ENCODE peak calls at places on chromosomes 3 and 15, in eight cellular contexts. N, U, Z, D, V, L, I and F are unnamed samples.

GRCh38 chr3:146177072-146177936 is 16.3 kb upstream of the PLOD2 start:
- DNase-seq in D (no peak), I (no peak), L (peak; percentile 64), V (no peak), Z (no peak), U (no peak), N (no peak), F (no peak)

GRCh38 chr3:37072892-37073291 is 79.6 kb downstream of the MLH1 start:
- DNase-seq in V (peak; percentile 90), Z (peak; percentile 89), U (no peak), N (no peak), I (peak; percentile 88), D (peak; percentile 84), L (peak; percentile 34), F (peak; percentile 24)

GRCh38 chr3:112894258-112894657 is 47.6 kb upstream of the CD200R1L start:
- DNase-seq in U (no peak), D (peak; percentile 18), V (peak; percentile 11), Z (peak; percentile 18), N (no peak), I (peak; percentile 22), L (peak; percentile 65), F (no peak)

GRCh38 chr15:23395030-23395692 is 40.6 kb downstream of the GOLGA8S start:
- DNase-seq in L (no peak), U (no peak), I (no peak), Z (peak; percentile 1), N (no peak), D (no peak), V (no peak), F (no peak)

GRCh38 chr3:89380006-89380405 is 272.6 kb downstream of the EPHA3 start:
- DNase-seq in Z (peak; percentile 19), U (no peak), I (peak; percentile 12), N (no peak), V (peak; percentile 75), D (peak; percentile 47), L (peak; percentile 88), F (no peak)

GRCh38 chr3:174333640-174334039 is 525.5 kb upstream of the NAALADL2 start:
- DNase-seq in D (no peak), U (no peak), N (no peak), I (no peak), Z (no peak), L (peak; percentile 16), V (no peak), F (no peak)

GRCh38 chr15:101501703-101502373 is 12.3 kb upstream of the PCSK6 start:
- DNase-seq in L (no peak), I (no peak), D (peak; percentile 28), N (peak; percentile 64), U (peak; percentile 57), V (peak; percentile 34), Z (peak; percentile 36), F (peak; percentile 68)

GRCh38 chr3:52606373-52607085 is 70.1 kb downstream of the UQCC5 start:
- DNase-seq in Z (peak; percentile 57), I (peak; percentile 31), U (no peak), V (peak; percentile 12), L (peak; percentile 95), D (peak; percentile 14), N (no peak), F (peak; percentile 55)

GRCh38 chr3:120416868-120417267 is 33.9 kb downstream of the FSTL1 start:
- DNase-seq in V (no peak), L (no peak), I (no peak), N (no peak), U (no peak), Z (no peak), D (no peak), F (no peak)

GRCh38 chr3:185687479-185687878 is 101.4 kb downstream of the SENP2 start:
- DNase-seq in U (no peak), L (peak; percentile 33), D (no peak), Z (peak; percentile 40), N (no peak), I (peak; percentile 48), V (peak; percentile 70), F (peak; percentile 25)

GRCh38 chr3:13022348-13023250 is 50.6 kb downstream of the IQSEC1 start:
- DNase-seq in V (peak; percentile 82), D (peak; percentile 80), N (peak; percentile 73), U (no peak), Z (peak; percentile 73), L (no peak), I (peak; percentile 90), F (peak; percentile 81)

GRCh38 chr3:163916596-163917560 is 1161.4 kb downstream of the SI start:
- DNase-seq in I (no peak), N (no peak), L (no peak), U (peak; percentile 20), V (no peak), Z (no peak), D (no peak), F (peak; percentile 57)

GRCh38 chr3:109023656-109024254 is 70.1 kb upstream of the GUCA1C start:
- DNase-seq in I (peak; percentile 60), L (peak; percentile 42), N (peak; percentile 39), Z (peak; percentile 41), D (peak; percentile 39), V (peak; percentile 55), U (peak; percentile 44), F (peak; percentile 49)

GRCh38 chr3:141797167-141797773 is 34.1 kb downstream of the GRK7 start:
- DNase-seq in L (no peak), Z (peak; percentile 47), V (peak; percentile 69), D (peak; percentile 25), I (peak; percentile 45), N (peak; percentile 70), U (peak; percentile 76), F (no peak)

GRCh38 chr3:22980346-22980745 is 222.8 kb upstream of the UBE2E2 start:
- DNase-seq in D (peak; percentile 73), N (no peak), I (peak; percentile 77), V (peak; percentile 28), L (peak; percentile 62), Z (peak; percentile 14), U (no peak), F (no peak)

GRCh38 chr15:89231832-89232231 is 10.5 kb upstream of the RLBP1 start:
- DNase-seq in D (no peak), L (no peak), V (no peak), I (no peak), Z (no peak), N (no peak), U (no peak), F (no peak)

DNA sequence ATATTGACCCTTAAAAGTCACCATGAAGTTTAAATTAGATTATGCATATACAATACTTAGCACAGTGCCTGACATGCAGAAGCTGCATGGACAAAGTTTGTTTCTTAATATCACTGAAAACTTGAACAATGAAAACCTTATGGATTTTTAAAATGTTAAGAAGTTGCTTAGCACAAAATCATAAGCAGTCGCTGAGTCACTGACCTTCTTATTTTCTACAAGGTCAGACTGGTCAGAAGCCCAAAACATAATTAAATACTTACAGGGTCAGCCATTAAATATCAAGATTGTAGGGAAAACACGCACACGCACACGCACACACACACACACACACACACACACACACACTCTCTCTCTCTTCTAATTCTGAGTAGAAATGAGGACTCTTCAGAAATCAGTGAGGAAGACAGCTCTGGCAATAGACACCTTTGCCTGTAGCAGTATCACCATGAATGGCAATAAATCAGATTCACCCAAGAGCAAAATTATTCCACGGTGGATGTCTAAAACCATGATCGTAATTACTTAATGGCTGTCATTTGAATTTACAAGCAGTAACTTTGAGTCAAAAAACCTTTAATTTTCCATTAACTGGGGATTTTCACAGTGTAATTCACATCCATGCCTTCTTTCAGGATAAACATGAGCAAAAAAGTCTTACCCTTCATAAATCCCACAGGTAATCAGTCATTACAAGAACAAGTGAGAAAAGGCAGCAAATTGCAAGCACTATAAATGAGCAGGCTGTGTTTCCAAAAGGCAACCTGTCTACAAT is 147.5 kb downstream of the OSBPL10 start:
- DNase-seq in L (no peak), U (no peak), D (no peak), V (peak; percentile 44), N (no peak), Z (peak; percentile 21), I (peak; percentile 30), F (no peak)
- TF ChIP-seq CTCF in L (no peak), U (no peak), D (no peak), V (no peak), N (no peak), Z (no peak), I (no peak), F (no peak)

DNA sequence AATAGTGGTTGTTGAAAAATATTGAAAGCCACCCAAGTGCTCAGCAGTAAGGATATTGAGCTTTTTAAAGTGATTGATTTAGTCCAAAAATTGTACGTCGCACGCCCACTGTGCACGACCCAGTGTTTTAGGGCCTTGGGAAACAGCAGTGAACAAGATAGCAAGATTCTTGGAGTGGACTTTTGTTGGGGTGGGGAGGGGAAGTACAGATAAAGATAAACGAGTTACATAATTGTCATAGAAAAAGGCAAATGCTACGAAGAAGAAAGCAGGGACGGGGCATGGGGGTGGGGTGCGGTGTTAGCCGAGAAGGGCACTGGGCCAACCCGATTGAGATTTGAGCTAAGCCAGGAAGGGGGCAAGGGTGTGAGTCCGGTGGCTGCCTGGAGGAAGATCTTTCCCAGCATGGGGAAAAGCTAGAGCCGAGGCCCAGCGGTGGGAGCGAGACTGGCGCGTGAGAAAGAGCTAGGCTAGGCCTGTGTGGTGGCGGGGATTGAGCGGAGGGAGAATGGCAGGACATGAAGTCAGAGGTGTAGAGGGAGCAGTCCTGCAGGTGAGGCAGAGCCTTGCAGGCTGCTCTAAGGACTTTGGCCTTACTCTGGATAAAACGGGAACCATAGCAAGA is 454 bp downstream of the HTD2 start:
- DNase-seq in D (peak; percentile 18), L (peak; percentile 47), Z (peak; percentile 41), V (peak; percentile 52), U (peak; percentile 43), N (peak; percentile 40), I (no peak), F (peak; percentile 26)
- TF ChIP-seq CTCF in D (peak; percentile 32), L (peak; percentile 42), Z (peak; percentile 9), V (peak; percentile 12), U (no peak), N (no peak), I (peak; percentile 34), F (no peak)

GRCh38 chr3:45012577-45012976 is 13.5 kb upstream of the CLEC3B start:
- DNase-seq in U (no peak), N (no peak), V (no peak), L (no peak), D (no peak), I (no peak), Z (no peak), F (no peak)

GRCh38 chr3:45009868-45010267 is 16.2 kb upstream of the CLEC3B start:
- DNase-seq in V (no peak), I (no peak), U (no peak), N (no peak), D (no peak), Z (no peak), L (no peak), F (no peak)

GRCh38 chr3:45008117-45008516 is 18.0 kb upstream of the CLEC3B start:
- DNase-seq in N (no peak), I (peak; percentile 64), D (no peak), Z (no peak), V (peak; percentile 76), L (peak; percentile 86), U (no peak), F (no peak)

GRCh38 chr3:45011756-45012441 is 14.2 kb upstream of the CLEC3B start:
- DNase-seq in Z (peak; percentile 89), D (peak; percentile 83), V (peak; percentile 96), U (no peak), I (peak; percentile 96), L (peak; percentile 39), N (no peak), F (no peak)

GRCh38 chr3:45010718-45011355 is 15.3 kb upstream of the CLEC3B start:
- DNase-seq in I (peak; percentile 43), N (no peak), U (no peak), L (peak; percentile 78), D (no peak), Z (peak; percentile 62), V (peak; percentile 92), F (no peak)
- TF ChIP-seq CTCF in I (no peak), N (no peak), U (no peak), L (no peak), D (no peak), Z (no peak), V (no peak), F (no peak)

GRCh38 chr15:72732554-72732953 is 46.5 kb downstream of the BBS4 start:
- DNase-seq in D (no peak), N (no peak), V (no peak), Z (no peak), U (no peak), I (no peak), L (no peak), F (no peak)
- TF ChIP-seq CTCF in D (peak; percentile 31), N (no peak), V (no peak), Z (no peak), U (peak; percentile 36), I (no peak), L (no peak), F (no peak)